ENCODE peak calls at places on chromosome 2, in seven cellular contexts. L is CD8-positive, alpha-beta T cell; M is epithelial cell of esophagus; R is stomach; N is cardiac muscle cell; T is pancreas; D is ascending aorta. I is an unnamed sample.

GRCh38 chr2:128381001-128381938 is 62.6 kb upstream of the HS6ST1 start:
- DNase-seq in L (no peak), N (peak; percentile 25), T (no peak), D (no peak), R (peak; percentile 21), M (no peak), I (no peak)

GRCh38 chr2:181807526-181807925 is 84.0 kb upstream of the ITPRID2 start:
- DNase-seq in T (no peak), L (no peak), N (no peak), M (no peak), D (no peak), R (no peak), I (no peak)

GRCh38 chr2:111622859-111623258 is 261.1 kb downstream of the ANAPC1 start:
- DNase-seq in L (no peak), D (no peak), T (no peak), R (no peak), M (peak; percentile 65), N (no peak), I (no peak)

GRCh38 chr2:83967854-83968253 is 491.2 kb downstream of the SUCLG1 start:
- DNase-seq in M (peak; percentile 49), R (no peak), D (no peak), T (no peak), N (no peak), L (no peak), I (no peak)

GRCh38 chr2:46913471-46914381 is 1.9 kb downstream of the MCFD2 start:
- DNase-seq in M (peak; percentile 72), L (no peak), N (peak; percentile 58), R (peak; percentile 38), T (peak; percentile 59), D (no peak), I (peak; percentile 75)

GRCh38 chr2:10658041-10658913 is 31.5 kb downstream of the NOL10 start:
- DNase-seq in M (peak; percentile 78), N (peak; percentile 76), D (no peak), R (no peak), L (no peak), T (no peak), I (peak; percentile 65)

GRCh38 chr2:47141520-47141919 is 13.6 kb downstream of the STPG4 start:
- DNase-seq in L (no peak), M (no peak), T (no peak), D (no peak), N (no peak), R (no peak), I (no peak)

GRCh38 chr2:29047083-29047840 is 27.1 kb downstream of the PCARE start:
- DNase-seq in R (no peak), N (no peak), D (no peak), M (no peak), T (no peak), L (no peak), I (no peak)

GRCh38 chr2:96531872-96532505 is 4.6 kb upstream of the ARID5A start:
- DNase-seq in R (peak; percentile 92), M (peak; percentile 98), N (peak; percentile 99), T (peak; percentile 86), L (peak; percentile 76), D (peak; percentile 90), I (peak; percentile 100)

DNA sequence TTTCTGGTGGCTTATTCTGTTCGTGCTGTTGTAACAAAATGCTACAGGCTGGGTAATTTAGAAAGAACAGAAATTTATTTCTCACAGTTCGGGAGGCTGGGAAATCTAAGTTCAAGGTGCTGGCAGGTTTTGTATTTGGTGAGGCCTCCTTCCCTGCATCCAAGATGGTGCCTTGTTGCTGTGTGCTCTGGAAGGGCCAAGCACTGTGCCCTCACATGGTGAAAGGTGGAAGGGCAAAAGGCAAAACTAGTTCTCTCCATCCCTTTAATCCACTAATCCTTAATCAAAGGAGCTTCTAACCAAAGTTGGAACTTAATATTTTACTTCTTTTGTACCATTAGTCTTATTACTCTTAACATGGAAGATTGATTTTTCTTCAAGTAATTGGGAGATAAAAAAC is 7.4 kb downstream of the MRPL19 start:
- DNase-seq in R (no peak), M (no peak), D (no peak), N (no peak), T (no peak), L (no peak), I (no peak)
- TF ChIP-seq CTCF in R (no peak), M (no peak), D (no peak), N (no peak), T (no peak), L (no peak), I (no peak)

GRCh38 chr2:44954902-44955592 is 13.5 kb downstream of the SIX3 start:
- DNase-seq in T (no peak), N (no peak), M (no peak), D (no peak), R (no peak), L (no peak), I (no peak)
- H3K4me3 ChIP-seq in T (peak overlapping the region; percentile 20), N (peak overlapping the region; percentile 13), M (peak overlapping the region; percentile 33), D (peak overlapping the region; percentile 60), R (peak overlapping the region; percentile 35), L (peak overlapping the region; percentile 27), I (peak overlapping the region; percentile 50)

GRCh38 chr2:160332318-160332717 is 132.2 kb upstream of the ITGB6 start:
- DNase-seq in N (peak; percentile 72), R (no peak), M (peak; percentile 46), L (no peak), D (no peak), T (no peak), I (peak; percentile 48)
- TF ChIP-seq CTCF in N (no peak), R (no peak), M (no peak), L (no peak), D (no peak), T (no peak), I (no peak)

GRCh38 chr2:203707530-203707929 is 1.1 kb downstream of the CD28 start:
- DNase-seq in M (no peak), R (no peak), D (no peak), T (no peak), N (no peak), L (no peak), I (no peak)
- H3K4me3 ChIP-seq in M (no peak overlapping the region), R (no peak overlapping the region), D (peak overlapping the region; percentile 8), T (no peak overlapping the region), N (no peak overlapping the region), L (peak overlapping the region; percentile 64), I (no peak overlapping the region)

GRCh38 chr2:191907545-191907944 is 60.7 kb upstream of the CAVIN2 start:
- DNase-seq in R (no peak), T (no peak), N (no peak), D (no peak), M (no peak), L (no peak), I (no peak)
- TF ChIP-seq CTCF in R (no peak), T (no peak), N (no peak), D (no peak), M (peak; percentile 29), L (no peak), I (peak; percentile 11)

GRCh38 chr2:98517636-98518035 is 73.0 kb downstream of the INPP4A start:
- DNase-seq in R (no peak), L (no peak), T (no peak), N (no peak), D (no peak), M (no peak), I (no peak)
- H3K4me3 ChIP-seq in R (no peak overlapping the region), L (no peak overlapping the region), T (no peak overlapping the region), N (no peak overlapping the region), D (no peak overlapping the region), M (no peak overlapping the region), I (no peak overlapping the region)

GRCh38 chr2:239824051-239824694 is 201.0 kb downstream of the NDUFA10 start:
- DNase-seq in T (no peak), N (peak; percentile 6), M (peak; percentile 62), D (no peak), R (peak; percentile 23), L (peak; percentile 44), I (peak; percentile 2)
- TF ChIP-seq CTCF in T (no peak), N (no peak), M (peak; percentile 40), D (no peak), R (no peak), L (no peak), I (no peak)

GRCh38 chr2:91477731-91478672 is 2786.5 kb downstream of the RPIA start:
- DNase-seq in N (peak; percentile 18), R (peak; percentile 43), T (peak; percentile 55), D (no peak), M (no peak), L (peak; percentile 48), I (no peak)
- H3K4me3 ChIP-seq in N (peak overlapping the region; percentile 45), R (peak overlapping the region; percentile 45), T (peak overlapping the region; percentile 42), D (peak overlapping the region; percentile 50), M (peak overlapping the region; percentile 33), L (no peak overlapping the region), I (peak overlapping the region; percentile 46)

GRCh38 chr2:42792583-42793313 is at the start of gene HAAO:
- DNase-seq in M (peak; percentile 17), N (peak; percentile 33), D (no peak), L (peak; percentile 56), R (peak; percentile 52), T (peak; percentile 90), I (no peak)

GRCh38 chr2:42795275-42795674 is 2.9 kb upstream of the HAAO start:
- DNase-seq in L (no peak), N (no peak), M (no peak), R (no peak), D (no peak), T (no peak), I (no peak)

GRCh38 chr2:42793314-42794270 is 1.2 kb upstream of the HAAO start:
- DNase-seq in D (no peak), L (no peak), T (no peak), R (no peak), N (peak; percentile 59), M (no peak), I (no peak)

GRCh38 chr2:42795871-42796301 is 3.5 kb upstream of the HAAO start:
- DNase-seq in D (no peak), R (no peak), L (no peak), T (no peak), M (peak; percentile 93), N (peak; percentile 7), I (peak; percentile 26)

GRCh38 chr2:42794271-42795046 is 2.1 kb upstream of the HAAO start:
- DNase-seq in R (no peak), T (peak; percentile 71), D (no peak), M (no peak), L (no peak), N (peak; percentile 47), I (no peak)
- TF ChIP-seq CTCF in R (no peak), T (peak; percentile 43), D (peak; percentile 19), M (no peak), L (no peak), N (peak; percentile 52), I (peak; percentile 30)

I was measured in fibroblast of the aortic adventitia.